ENCODE peak calls at places on chromosomes 16 and 17, in four cellular contexts. One of them, this sample, is unnamed.

GRCh38 chr16:52547001-52547833 is at the start of gene TOX3:
- DNase-seq in aorta: no peak
- DNase-seq in HT1080: no peak
- DNase-seq in activated gamma-delta T cell: no peak
- DNase-seq in this sample: peak

GRCh38 chr17:68015081-68015723 is 18.9 kb upstream of the C17orf58 start:
- DNase-seq in aorta: no peak
- DNase-seq in HT1080: no peak
- DNase-seq in activated gamma-delta T cell: no peak
- DNase-seq in this sample: no peak

GRCh38 chr17:79439493-79439892 is 171.4 kb downstream of the RBFOX3 start:
- DNase-seq in aorta: no peak
- DNase-seq in HT1080: no peak
- DNase-seq in activated gamma-delta T cell: no peak
- DNase-seq in this sample: no peak

GRCh38 chr17:80018917-80019651 is 16.6 kb downstream of the TBC1D16 start:
- DNase-seq in aorta: no peak
- DNase-seq in HT1080: no peak
- DNase-seq in activated gamma-delta T cell: no peak
- DNase-seq in this sample: no peak

GRCh38 chr17:55159251-55159650 is 105.5 kb upstream of the HLF start:
- DNase-seq in aorta: no peak
- DNase-seq in HT1080: no peak
- DNase-seq in activated gamma-delta T cell: no peak
- DNase-seq in this sample: no peak

GRCh38 chr17:41211845-41212466 is 14.5 kb upstream of the KRTAP9-2 start:
- DNase-seq in aorta: no peak
- DNase-seq in HT1080: peak
- DNase-seq in activated gamma-delta T cell: no peak
- DNase-seq in this sample: peak

GRCh38 chr16:19810817-19811731 is 73.6 kb downstream of the GPRC5B start:
- DNase-seq in aorta: no peak
- DNase-seq in HT1080: peak
- DNase-seq in activated gamma-delta T cell: no peak
- DNase-seq in this sample: no peak

GRCh38 chr16:70681382-70682238 is 4.2 kb downstream of the MTSS2 start:
- DNase-seq in aorta: peak
- DNase-seq in HT1080: no peak
- DNase-seq in activated gamma-delta T cell: no peak
- DNase-seq in this sample: no peak

GRCh38 chr17:4903051-4903818 is at the start of gene CHRNE:
- DNase-seq in aorta: peak
- DNase-seq in HT1080: peak
- DNase-seq in activated gamma-delta T cell: peak
- DNase-seq in this sample: peak

GRCh38 chr17:50806141-50806643 is 29.2 kb upstream of the WFIKKN2 start:
- DNase-seq in aorta: peak
- DNase-seq in HT1080: no peak
- DNase-seq in activated gamma-delta T cell: no peak
- DNase-seq in this sample: no peak

GRCh38 chr17:28333083-28333746 is 2.1 kb downstream of the IFT20 start:
- DNase-seq in aorta: no peak
- DNase-seq in HT1080: no peak
- DNase-seq in activated gamma-delta T cell: no peak
- DNase-seq in this sample: no peak

GRCh38 chr16:24409045-24409444 is 130.3 kb upstream of the RBBP6 start:
- DNase-seq in aorta: no peak
- DNase-seq in HT1080: peak
- DNase-seq in activated gamma-delta T cell: no peak
- DNase-seq in this sample: no peak

This sample was measured in AG20443.